ENCODE peak calls at places on chromosomes 3 and 15, in four cellular contexts. J, D, C and N are unnamed samples.

GRCh38 chr15:66071621-66072295 is 181.8 kb downstream of the MEGF11 start:
- DNase-seq in D (no peak), C (no peak), J (no peak), N (no peak)

GRCh38 chr3:53794597-53794996 is 51.6 kb downstream of the CHDH start:
- DNase-seq in C (no peak), D (no peak), J (no peak), N (no peak)

GRCh38 chr3:171334465-171334811 is 125.8 kb downstream of the TNIK start:
- DNase-seq in D (no peak), C (no peak), J (no peak), N (no peak)

GRCh38 chr3:53716998-53717397 is 129.2 kb downstream of the CHDH start:
- DNase-seq in C (no peak), J (no peak), D (no peak), N (no peak)

GRCh38 chr3:128426128-128426921 is 40.4 kb downstream of the DNAJB8 start:
- DNase-seq in J (no peak), D (peak), C (peak), N (peak)

GRCh38 chr15:29920515-29920914 is 98.2 kb upstream of the TJP1 start:
- DNase-seq in D (no peak), J (no peak), C (no peak), N (peak)

GRCh38 chr3:86228106-86228505 is 762.8 kb downstream of the VGLL3 start:
- DNase-seq in C (no peak), D (no peak), J (no peak), N (no peak)

GRCh38 chr15:63319065-63319464 is 41.7 kb downstream of the APH1B start:
- DNase-seq in J (no peak), D (no peak), C (no peak), N (no peak)

GRCh38 chr3:18121020-18121419 is 304.1 kb downstream of the SATB1 start:
- DNase-seq in D (no peak), C (no peak), J (no peak), N (no peak)

GRCh38 chr3:172244011-172244410 is 204.2 kb downstream of the GHSR start:
- DNase-seq in D (no peak), J (no peak), C (no peak), N (peak)

GRCh38 chr3:101976473-101976872 is 127.2 kb downstream of the NFKBIZ start:
- DNase-seq in J (peak), D (no peak), C (no peak), N (no peak)
- TF ChIP-seq CHD4 in J (no peak), D (no peak), C (no peak), N (no peak)

DNA sequence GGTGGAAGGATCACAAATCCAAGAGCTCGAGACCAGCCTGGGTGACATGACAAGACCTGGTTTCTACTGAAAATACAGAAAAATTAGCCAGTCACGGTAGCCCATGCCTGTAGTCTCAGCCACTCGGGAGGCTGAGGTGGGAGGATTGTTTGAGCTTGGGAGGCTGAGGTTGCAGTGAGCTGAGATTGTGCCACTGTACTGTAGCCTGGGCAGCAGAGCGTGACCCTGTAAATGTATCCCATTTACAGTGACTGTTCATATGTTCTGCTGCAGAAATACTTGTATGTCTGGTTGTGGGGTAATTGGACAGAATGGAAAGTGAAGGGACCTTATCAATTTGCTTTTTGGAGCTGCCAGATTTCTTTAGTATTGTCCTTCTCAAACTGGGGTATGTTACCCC is 24.9 kb downstream of the ATG7 start:
- DNase-seq in D (no peak), J (no peak), C (no peak), N (no peak)
- TF ChIP-seq CHD4 in D (no peak), J (no peak), C (no peak), N (no peak)

DNA sequence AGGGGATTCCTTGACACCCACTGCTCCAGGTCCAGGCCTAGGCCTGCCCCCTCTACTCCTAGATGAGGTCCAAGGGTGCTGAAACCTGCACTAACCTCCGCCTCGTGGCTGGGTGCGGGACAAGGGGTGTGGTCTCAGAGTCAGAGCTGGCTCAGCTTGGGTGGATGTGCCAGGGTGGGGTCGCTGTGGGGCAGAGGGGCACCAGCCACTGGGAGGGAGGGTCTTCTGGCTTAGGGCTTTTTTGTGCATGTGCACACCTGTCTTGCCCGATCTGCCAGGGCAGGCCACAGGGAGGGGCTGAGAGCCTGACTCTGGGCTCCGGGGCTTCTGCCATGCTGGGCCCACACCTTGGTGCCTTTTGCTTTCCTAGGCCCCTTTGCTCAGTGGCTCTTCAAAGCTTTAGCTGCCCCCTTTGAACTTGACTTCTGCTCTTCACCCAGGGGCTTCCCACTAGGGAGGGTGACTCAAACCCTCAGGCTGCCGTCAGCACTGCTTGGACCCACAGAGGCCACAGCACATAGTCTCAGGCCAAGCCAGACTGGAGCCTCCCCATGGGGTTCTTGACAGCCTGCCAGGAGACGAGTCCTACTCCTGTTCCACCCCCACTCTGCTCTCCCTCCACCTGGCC is 73.0 kb downstream of the KLF13 start:
- DNase-seq in J (no peak), C (no peak), D (no peak), N (no peak)
- TF ChIP-seq CHD4 in J (no peak), C (no peak), D (no peak), N (no peak)

DNA sequence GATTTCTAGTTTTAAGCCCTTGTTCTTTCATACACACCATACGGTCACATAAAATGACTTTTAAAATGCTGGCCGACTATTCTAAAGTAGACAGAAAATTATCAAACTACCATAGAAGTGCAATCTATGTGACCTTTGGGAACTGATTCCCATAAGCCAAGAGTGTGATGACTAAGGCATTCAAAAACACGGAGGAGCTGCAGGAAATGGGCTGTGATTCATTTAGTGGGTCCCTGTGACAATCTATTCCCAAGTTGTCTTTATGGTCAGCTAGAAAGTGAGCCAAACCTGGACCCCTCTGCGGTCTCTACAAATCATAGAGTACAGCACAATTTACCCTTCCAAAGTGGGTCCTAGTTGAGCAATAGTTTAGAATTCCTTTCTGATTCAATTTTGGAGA is 251.5 kb upstream of the CBLB start:
- DNase-seq in J (no peak), C (no peak), D (no peak), N (no peak)
- TF ChIP-seq CHD4 in J (no peak), C (no peak), D (no peak), N (no peak)

DNA sequence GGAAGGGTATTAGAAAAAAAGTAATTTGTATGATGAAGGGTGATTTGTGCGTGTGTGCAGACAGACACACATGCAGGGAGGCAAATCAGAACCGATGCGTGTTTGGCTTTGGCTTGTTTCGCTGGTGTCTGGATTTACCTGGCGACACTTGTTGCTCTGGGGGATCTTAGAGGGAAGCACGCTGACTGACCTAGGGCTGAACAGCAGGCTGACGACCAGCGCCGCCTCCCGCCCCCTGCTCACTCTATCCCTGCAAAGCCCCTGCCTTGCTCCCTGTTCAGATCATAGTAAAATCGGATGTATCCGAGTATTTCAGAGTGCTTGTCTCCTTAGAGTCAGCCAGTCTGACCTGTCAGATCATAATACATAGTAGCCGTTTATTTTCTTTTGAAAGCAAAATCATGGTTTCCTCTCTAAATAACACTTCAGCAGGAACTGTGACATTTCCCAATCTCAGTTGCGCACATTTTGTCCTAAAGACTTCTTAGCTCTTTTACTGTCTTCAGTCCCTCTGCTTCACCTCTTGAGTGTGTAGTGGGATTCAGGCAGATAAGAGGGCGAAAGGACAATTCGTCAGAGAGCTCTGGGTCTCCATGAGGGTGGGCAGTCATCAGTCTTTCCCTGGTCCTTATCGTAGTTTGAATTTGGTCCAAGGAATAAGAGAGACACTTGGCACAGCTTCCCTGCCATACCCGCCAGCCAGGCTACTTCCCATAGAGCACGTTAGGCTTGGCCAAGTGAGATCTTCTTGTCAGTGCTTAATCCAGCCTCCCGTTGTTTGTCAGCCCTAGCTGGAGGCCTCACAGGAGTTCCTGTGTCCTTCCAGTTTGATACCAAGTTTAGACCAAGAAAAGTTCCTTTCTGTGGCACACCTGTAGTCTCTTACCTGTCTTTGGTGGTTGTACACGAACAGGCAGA is 97.4 kb downstream of the PGPEP1L start:
- DNase-seq in J (no peak), C (no peak), D (no peak), N (no peak)
- TF ChIP-seq CHD4 in J (no peak), C (no peak), D (no peak), N (no peak)

GRCh38 chr3:13021141-13021933 is 51.9 kb downstream of the IQSEC1 start:
- DNase-seq in J (no peak), C (no peak), D (no peak), N (no peak)
- TF ChIP-seq CHD4 in J (no peak), C (no peak), D (no peak), N (no peak)